ENCODE peak calls at places on chromosomes 12 and 14, in six cellular contexts. One of them, this sample, is unnamed.

GRCh38 chr12:51984657-51985056 is 22.1 kb upstream of the TAMALIN start:
- DNase-seq in CD8-positive, alpha-beta T cell: no peak
- DNase-seq in Peyer's patch: no peak
- DNase-seq in neural progenitor cell: no peak
- DNase-seq in brain microvascular endothelial cell: no peak
- DNase-seq in pancreas: no peak
- DNase-seq in this sample: no peak

GRCh38 chr12:102978316-102978715 is 20.8 kb downstream of the ASCL1 start:
- DNase-seq in CD8-positive, alpha-beta T cell: no peak
- DNase-seq in Peyer's patch: no peak
- DNase-seq in neural progenitor cell: no peak
- DNase-seq in brain microvascular endothelial cell: no peak
- DNase-seq in pancreas: no peak
- DNase-seq in this sample: no peak

GRCh38 chr14:23138173-23138535 is 19.1 kb upstream of the CEBPE start:
- DNase-seq in CD8-positive, alpha-beta T cell: no peak
- DNase-seq in Peyer's patch: no peak
- DNase-seq in neural progenitor cell: no peak
- DNase-seq in brain microvascular endothelial cell: no peak
- DNase-seq in pancreas: no peak
- DNase-seq in this sample: no peak

GRCh38 chr12:42790761-42791151 is 201.2 kb upstream of the PRICKLE1 start:
- DNase-seq in CD8-positive, alpha-beta T cell: no peak
- DNase-seq in Peyer's patch: no peak
- DNase-seq in neural progenitor cell: no peak
- DNase-seq in brain microvascular endothelial cell: peak
- DNase-seq in pancreas: no peak
- DNase-seq in this sample: no peak

GRCh38 chr12:124622326-124622725 is 54.9 kb upstream of the NCOR2 start:
- DNase-seq in CD8-positive, alpha-beta T cell: no peak
- DNase-seq in Peyer's patch: no peak
- DNase-seq in neural progenitor cell: no peak
- DNase-seq in brain microvascular endothelial cell: no peak
- DNase-seq in pancreas: no peak
- DNase-seq in this sample: no peak

GRCh38 chr14:80930836-80931389 is 10.6 kb downstream of the CEP128 start:
- DNase-seq in CD8-positive, alpha-beta T cell: peak
- DNase-seq in Peyer's patch: peak
- DNase-seq in neural progenitor cell: no peak
- DNase-seq in brain microvascular endothelial cell: peak
- DNase-seq in pancreas: no peak
- DNase-seq in this sample: peak

GRCh38 chr14:75452900-75453816 is 25.3 kb downstream of the JDP2 start:
- DNase-seq in CD8-positive, alpha-beta T cell: no peak
- DNase-seq in Peyer's patch: no peak
- DNase-seq in neural progenitor cell: peak
- DNase-seq in brain microvascular endothelial cell: peak
- DNase-seq in pancreas: no peak
- DNase-seq in this sample: peak

GRCh38 chr12:64029013-64029857 is 184.7 kb downstream of the SRGAP1 start:
- DNase-seq in CD8-positive, alpha-beta T cell: no peak
- DNase-seq in Peyer's patch: no peak
- DNase-seq in neural progenitor cell: no peak
- DNase-seq in brain microvascular endothelial cell: peak
- DNase-seq in pancreas: no peak
- DNase-seq in this sample: no peak

GRCh38 chr14:78566017-78566858 is 396.1 kb downstream of the NRXN3 start:
- DNase-seq in CD8-positive, alpha-beta T cell: peak
- DNase-seq in Peyer's patch: peak
- DNase-seq in neural progenitor cell: peak
- DNase-seq in brain microvascular endothelial cell: peak
- DNase-seq in pancreas: peak
- DNase-seq in this sample: peak

GRCh38 chr14:75068294-75069020 is 984 bp upstream of the ZC2HC1C start:
- DNase-seq in CD8-positive, alpha-beta T cell: no peak
- DNase-seq in Peyer's patch: no peak
- DNase-seq in neural progenitor cell: no peak
- DNase-seq in brain microvascular endothelial cell: no peak
- DNase-seq in pancreas: no peak
- DNase-seq in this sample: peak

GRCh38 chr12:102543494-102543893 is 63.1 kb upstream of the IGF1 start:
- DNase-seq in CD8-positive, alpha-beta T cell: no peak
- DNase-seq in Peyer's patch: no peak
- DNase-seq in neural progenitor cell: no peak
- DNase-seq in brain microvascular endothelial cell: no peak
- DNase-seq in pancreas: no peak
- DNase-seq in this sample: no peak

GRCh38 chr12:106074706-106075392 is 63.9 kb downstream of the NUAK1 start:
- DNase-seq in CD8-positive, alpha-beta T cell: no peak
- DNase-seq in Peyer's patch: no peak
- DNase-seq in neural progenitor cell: peak
- DNase-seq in brain microvascular endothelial cell: peak
- DNase-seq in pancreas: no peak
- DNase-seq in this sample: no peak

GRCh38 chr14:105993814-105994213 is 467.4 kb downstream of the TMEM121 start:
- DNase-seq in CD8-positive, alpha-beta T cell: peak
- DNase-seq in Peyer's patch: no peak
- DNase-seq in neural progenitor cell: no peak
- DNase-seq in brain microvascular endothelial cell: no peak
- DNase-seq in pancreas: no peak
- DNase-seq in this sample: no peak

DNA sequence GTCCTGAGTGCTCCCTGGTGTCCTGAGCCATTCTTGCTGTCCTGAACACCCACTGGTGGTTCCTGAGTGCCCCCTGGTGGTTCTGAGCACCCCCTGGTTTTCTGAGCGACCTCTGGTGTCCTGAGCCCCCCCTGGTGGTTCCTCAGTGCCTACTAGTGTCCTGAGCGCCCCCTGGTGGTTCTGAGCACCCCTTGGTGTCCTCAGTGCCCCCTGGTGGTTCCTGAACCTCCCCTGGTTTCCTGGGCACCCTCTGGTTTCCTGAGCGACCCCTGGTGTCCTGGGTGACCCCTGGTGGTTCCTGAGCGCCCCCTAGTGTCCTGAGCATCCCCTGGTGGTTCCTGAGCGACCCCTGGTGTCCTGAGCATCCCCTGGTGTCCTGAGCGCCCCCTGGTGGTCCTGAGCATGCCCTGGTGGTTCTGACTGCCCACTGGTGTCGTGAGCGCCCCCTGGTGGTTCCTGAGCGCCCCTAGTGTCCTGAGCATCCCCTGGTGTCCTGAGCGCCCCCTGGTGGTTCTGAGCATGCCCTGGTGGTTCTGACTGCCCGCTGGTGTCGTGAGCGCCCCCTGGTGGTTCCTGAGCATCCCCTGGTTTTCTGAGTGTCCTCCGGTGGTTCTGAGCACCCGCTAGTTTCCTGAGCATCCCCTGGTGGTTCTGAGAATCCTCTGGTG is 473.1 kb downstream of the TMEM121 start:
- DNase-seq in CD8-positive, alpha-beta T cell: peak
- DNase-seq in Peyer's patch: peak
- DNase-seq in neural progenitor cell: peak
- DNase-seq in brain microvascular endothelial cell: no peak
- DNase-seq in pancreas: peak
- DNase-seq in this sample: peak
- TF ChIP-seq CTCF in CD8-positive, alpha-beta T cell: peak
- TF ChIP-seq CTCF in Peyer's patch: peak
- TF ChIP-seq CTCF in neural progenitor cell: peak
- TF ChIP-seq CTCF in brain microvascular endothelial cell: peak
- TF ChIP-seq CTCF in pancreas: no peak
- TF ChIP-seq CTCF in this sample: peak

GRCh38 chr12:16585781-16586180 is 20.2 kb downstream of the LMO3 start:
- DNase-seq in CD8-positive, alpha-beta T cell: no peak
- DNase-seq in Peyer's patch: no peak
- DNase-seq in neural progenitor cell: no peak
- DNase-seq in brain microvascular endothelial cell: no peak
- DNase-seq in pancreas: no peak
- DNase-seq in this sample: no peak

GRCh38 chr12:16588812-16589211 is 17.1 kb downstream of the LMO3 start:
- DNase-seq in CD8-positive, alpha-beta T cell: no peak
- DNase-seq in Peyer's patch: no peak
- DNase-seq in neural progenitor cell: no peak
- DNase-seq in brain microvascular endothelial cell: no peak
- DNase-seq in pancreas: no peak
- DNase-seq in this sample: no peak

GRCh38 chr12:16586350-16587109 is 19.4 kb downstream of the LMO3 start:
- DNase-seq in CD8-positive, alpha-beta T cell: no peak
- DNase-seq in Peyer's patch: no peak
- DNase-seq in neural progenitor cell: no peak
- DNase-seq in brain microvascular endothelial cell: no peak
- DNase-seq in pancreas: no peak
- DNase-seq in this sample: no peak

GRCh38 chr12:16587110-16587453 is 18.9 kb downstream of the LMO3 start:
- DNase-seq in CD8-positive, alpha-beta T cell: no peak
- DNase-seq in Peyer's patch: no peak
- DNase-seq in neural progenitor cell: no peak
- DNase-seq in brain microvascular endothelial cell: no peak
- DNase-seq in pancreas: no peak
- DNase-seq in this sample: no peak

DNA sequence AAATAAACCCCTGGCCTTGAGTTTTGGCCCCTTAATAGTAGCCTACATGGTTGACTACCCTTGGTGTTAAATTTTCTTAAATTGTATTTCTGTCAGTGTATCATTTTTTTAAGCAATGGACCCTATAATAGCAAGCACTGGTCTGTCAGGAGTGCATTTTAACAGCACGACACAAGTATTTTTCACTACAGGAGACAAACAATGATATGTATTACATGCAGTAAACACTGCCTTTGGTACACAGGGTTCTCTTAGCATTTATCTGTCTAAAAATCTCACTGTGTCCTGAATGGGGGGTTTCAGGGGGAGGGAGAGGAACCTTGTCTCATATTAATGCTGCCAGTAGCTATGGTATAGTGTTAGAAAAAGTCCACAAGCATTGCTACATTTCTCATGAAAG is 18.4 kb downstream of the LMO3 start:
- DNase-seq in CD8-positive, alpha-beta T cell: no peak
- DNase-seq in Peyer's patch: no peak
- DNase-seq in neural progenitor cell: no peak
- DNase-seq in brain microvascular endothelial cell: no peak
- DNase-seq in pancreas: no peak
- DNase-seq in this sample: no peak
- H3K27ac ChIP-seq in CD8-positive, alpha-beta T cell: no peak
- H3K27ac ChIP-seq in Peyer's patch: no peak
- H3K27ac ChIP-seq in neural progenitor cell: no peak
- H3K27ac ChIP-seq in brain microvascular endothelial cell: no peak
- H3K27ac ChIP-seq in pancreas: no peak
- H3K27ac ChIP-seq in this sample: peak

DNA sequence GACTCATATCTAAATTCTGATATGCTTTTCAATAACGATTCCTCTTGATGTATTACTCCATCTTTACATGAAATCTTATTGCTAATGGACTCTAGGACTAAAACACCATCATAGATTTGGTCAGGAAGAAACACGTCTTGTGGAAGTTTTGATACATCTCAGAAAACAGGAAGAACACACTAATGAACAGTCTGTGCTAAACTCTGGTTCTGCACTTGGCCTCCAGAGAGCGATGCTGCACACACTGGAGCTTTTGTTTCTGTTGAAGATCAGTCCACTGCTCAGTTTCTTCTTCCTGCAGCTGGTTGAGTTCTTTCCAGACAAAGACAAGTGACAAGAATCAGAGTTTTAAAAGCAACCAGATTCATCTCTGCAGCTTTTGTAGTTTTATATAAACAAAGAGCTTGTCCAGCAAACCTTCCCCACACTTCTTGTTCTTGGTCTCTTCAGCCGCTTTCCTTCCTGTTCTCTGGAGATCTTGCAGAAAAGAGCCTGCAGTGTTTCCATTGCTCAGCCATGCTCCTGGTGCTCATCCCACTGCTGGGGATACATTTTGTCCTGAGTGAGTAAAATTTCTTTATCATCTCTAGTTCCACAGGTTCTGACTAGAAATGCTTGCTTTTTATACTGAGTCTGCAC is 229.1 kb upstream of the OR4E1 start:
- DNase-seq in CD8-positive, alpha-beta T cell: peak
- DNase-seq in Peyer's patch: peak
- DNase-seq in neural progenitor cell: no peak
- DNase-seq in brain microvascular endothelial cell: no peak
- DNase-seq in pancreas: no peak
- DNase-seq in this sample: no peak
- TF ChIP-seq CTCF in CD8-positive, alpha-beta T cell: peak
- TF ChIP-seq CTCF in Peyer's patch: no peak
- TF ChIP-seq CTCF in neural progenitor cell: peak
- TF ChIP-seq CTCF in brain microvascular endothelial cell: peak
- TF ChIP-seq CTCF in pancreas: no peak
- TF ChIP-seq CTCF in this sample: peak

GRCh38 chr12:47783024-47783755 is 10.2 kb downstream of the SLC48A1 start:
- DNase-seq in CD8-positive, alpha-beta T cell: no peak
- DNase-seq in Peyer's patch: no peak
- DNase-seq in neural progenitor cell: no peak
- DNase-seq in brain microvascular endothelial cell: no peak
- DNase-seq in pancreas: no peak
- DNase-seq in this sample: no peak

GRCh38 chr12:47785887-47786661 is 13.0 kb downstream of the SLC48A1 start:
- DNase-seq in CD8-positive, alpha-beta T cell: no peak
- DNase-seq in Peyer's patch: no peak
- DNase-seq in neural progenitor cell: no peak
- DNase-seq in brain microvascular endothelial cell: no peak
- DNase-seq in pancreas: no peak
- DNase-seq in this sample: no peak

GRCh38 chr12:47785036-47785886 is 12.2 kb downstream of the SLC48A1 start:
- DNase-seq in CD8-positive, alpha-beta T cell: no peak
- DNase-seq in Peyer's patch: no peak
- DNase-seq in neural progenitor cell: no peak
- DNase-seq in brain microvascular endothelial cell: no peak
- DNase-seq in pancreas: no peak
- DNase-seq in this sample: no peak

GRCh38 chr12:47782372-47782770 is 9.3 kb downstream of the SLC48A1 start:
- DNase-seq in CD8-positive, alpha-beta T cell: no peak
- DNase-seq in Peyer's patch: no peak
- DNase-seq in neural progenitor cell: no peak
- DNase-seq in brain microvascular endothelial cell: no peak
- DNase-seq in pancreas: no peak
- DNase-seq in this sample: no peak

DNA sequence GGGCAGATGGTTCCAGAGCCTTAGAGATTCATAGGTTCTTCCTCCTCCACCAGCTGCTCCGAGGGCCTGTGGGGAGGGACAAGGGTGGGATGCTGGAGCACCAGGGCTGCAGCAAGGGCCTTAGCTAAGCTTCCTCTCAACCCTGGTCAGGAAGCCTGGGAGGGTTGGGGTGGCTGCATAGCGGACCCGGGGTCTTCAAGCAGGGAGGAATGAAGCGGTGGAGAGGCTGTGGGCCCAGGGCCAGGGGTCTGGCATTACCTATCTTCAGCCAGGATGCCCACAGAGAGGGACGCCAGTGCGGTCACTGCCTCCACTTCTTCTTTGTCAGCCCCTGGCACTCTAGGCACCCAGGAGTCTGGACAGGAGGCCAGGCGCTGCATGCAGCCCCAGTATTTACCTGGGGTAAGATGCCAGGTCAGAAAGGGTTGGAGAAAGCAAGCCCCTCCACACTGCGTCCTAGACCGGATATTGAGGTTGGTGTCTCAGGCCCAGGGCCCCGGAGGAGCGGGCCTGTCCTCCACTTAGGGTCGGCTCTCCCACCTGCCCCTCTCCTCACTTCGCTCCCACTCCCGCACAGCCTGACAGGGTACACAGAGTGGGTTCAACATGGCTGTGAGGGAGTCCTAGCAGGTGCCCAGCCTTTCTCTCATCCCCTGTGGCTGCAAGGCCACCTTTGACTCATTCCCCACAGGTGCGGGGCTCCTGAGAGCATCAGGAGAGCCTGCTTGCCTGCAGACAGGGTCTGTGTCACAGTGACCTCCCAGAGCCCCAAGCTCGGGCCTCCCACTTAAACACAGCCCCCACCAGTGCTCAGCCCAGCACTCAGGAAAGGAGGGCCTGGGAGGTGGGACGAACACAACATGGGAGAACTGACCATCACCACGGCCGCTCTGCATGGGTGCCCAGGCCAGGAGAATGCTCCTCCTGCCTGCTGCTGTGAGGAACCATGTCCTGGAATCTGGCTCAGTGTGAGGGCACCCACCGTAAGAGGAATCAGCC is 11.1 kb downstream of the SLC48A1 start:
- DNase-seq in CD8-positive, alpha-beta T cell: no peak
- DNase-seq in Peyer's patch: no peak
- DNase-seq in neural progenitor cell: no peak
- DNase-seq in brain microvascular endothelial cell: no peak
- DNase-seq in pancreas: no peak
- DNase-seq in this sample: no peak
- H3K27ac ChIP-seq in CD8-positive, alpha-beta T cell: no peak
- H3K27ac ChIP-seq in Peyer's patch: no peak
- H3K27ac ChIP-seq in neural progenitor cell: no peak
- H3K27ac ChIP-seq in brain microvascular endothelial cell: no peak
- H3K27ac ChIP-seq in pancreas: no peak
- H3K27ac ChIP-seq in this sample: no peak

This sample was measured in A673.